ENCODE peak calls at places on chromosomes 11 and 22, in four cellular contexts. One of them, this sample, is unnamed.

GRCh38 chr11:64659417-64660144 is 63.4 kb downstream of the NRXN2 start:
- DNase-seq in HCT116: peak; percentile 81
- DNase-seq in HepG2: peak; percentile 39
- DNase-seq in K562: peak; percentile 83
- DNase-seq in this sample: peak; percentile 57

GRCh38 chr11:72848846-72849466 is 34.7 kb downstream of the ATG16L2 start:
- DNase-seq in HCT116: no peak
- DNase-seq in K562: peak; percentile 60
- DNase-seq in HepG2: peak; percentile 29
- DNase-seq in this sample: peak; percentile 18

GRCh38 chr11:14907411-14908213 is 15.6 kb upstream of the CYP2R1 start:
- DNase-seq in K562: peak; percentile 62
- DNase-seq in HepG2: peak; percentile 71
- DNase-seq in HCT116: no peak
- DNase-seq in this sample: no peak

GRCh38 chr11:613369-613968 is 2.3 kb downstream of the IRF7 start:
- DNase-seq in HepG2: no peak
- DNase-seq in HCT116: peak; percentile 59
- DNase-seq in K562: peak; percentile 93
- DNase-seq in this sample: no peak

GRCh38 chr11:10488581-10489443 is 33.7 kb downstream of the AMPD3 start:
- DNase-seq in HepG2: no peak
- DNase-seq in HCT116: no peak
- DNase-seq in K562: no peak
- DNase-seq in this sample: no peak

GRCh38 chr11:68146010-68146540 is 24.9 kb upstream of the CHKA start:
- DNase-seq in HepG2: peak; percentile 65
- DNase-seq in HCT116: no peak
- DNase-seq in K562: no peak
- DNase-seq in this sample: no peak

GRCh38 chr22:30720263-30720837 is 25.7 kb downstream of the OSBP2 start:
- DNase-seq in K562: no peak
- DNase-seq in HepG2: no peak
- DNase-seq in HCT116: no peak
- DNase-seq in this sample: no peak

GRCh38 chr11:58923300-58923788 is 15.9 kb upstream of the GLYATL1 start:
- DNase-seq in HepG2: peak; percentile 13
- DNase-seq in HCT116: peak; percentile 54
- DNase-seq in K562: peak; percentile 35
- DNase-seq in this sample: no peak

GRCh38 chr11:72578051-72578450 is 96.2 kb downstream of the PDE2A start:
- DNase-seq in HepG2: no peak
- DNase-seq in HCT116: no peak
- DNase-seq in K562: no peak
- DNase-seq in this sample: no peak

GRCh38 chr11:28366549-28367341 is 258.6 kb downstream of the METTL15 start:
- DNase-seq in K562: no peak
- DNase-seq in HepG2: no peak
- DNase-seq in HCT116: no peak
- DNase-seq in this sample: no peak

GRCh38 chr22:29011200-29011867 is 50.3 kb downstream of the C22orf31 start:
- DNase-seq in K562: no peak
- DNase-seq in HepG2: no peak
- DNase-seq in HCT116: no peak
- DNase-seq in this sample: no peak

GRCh38 chr11:10623797-10624761 is 55.6 kb upstream of the LYVE1 start:
- DNase-seq in HepG2: peak; percentile 37
- DNase-seq in K562: peak; percentile 62
- DNase-seq in HCT116: peak; percentile 43
- DNase-seq in this sample: peak; percentile 33

GRCh38 chr11:117946842-117947526 is 17.8 kb upstream of the TMPRSS13 start:
- DNase-seq in K562: peak; percentile 83
- DNase-seq in HCT116: peak; percentile 85
- DNase-seq in HepG2: peak; percentile 64
- DNase-seq in this sample: peak; percentile 82

GRCh38 chr11:134372961-134373360 is 39.1 kb downstream of the B3GAT1 start:
- DNase-seq in HepG2: no peak
- DNase-seq in K562: no peak
- DNase-seq in HCT116: no peak
- DNase-seq in this sample: no peak

GRCh38 chr22:27245056-27245455 is 556.5 kb downstream of the MN1 start:
- DNase-seq in HCT116: no peak
- DNase-seq in K562: no peak
- DNase-seq in HepG2: no peak
- DNase-seq in this sample: no peak

GRCh38 chr22:46292727-46293126 is 3.9 kb upstream of the GTSE1 start:
- DNase-seq in HepG2: no peak
- DNase-seq in K562: no peak
- DNase-seq in HCT116: no peak
- DNase-seq in this sample: no peak

GRCh38 chr11:61949169-61950034 is 749 bp upstream of the BEST1 start:
- DNase-seq in K562: peak; percentile 95
- DNase-seq in HepG2: peak; percentile 54
- DNase-seq in HCT116: peak; percentile 81
- DNase-seq in this sample: no peak

GRCh38 chr11:69635804-69636511 is 5.0 kb upstream of the CCND1 start:
- DNase-seq in HepG2: no peak
- DNase-seq in HCT116: no peak
- DNase-seq in K562: no peak
- DNase-seq in this sample: no peak

GRCh38 chr22:27801197-27801615 is 350 bp downstream of the MN1 start:
- DNase-seq in HCT116: no peak
- DNase-seq in K562: no peak
- DNase-seq in HepG2: no peak
- DNase-seq in this sample: no peak

DNA sequence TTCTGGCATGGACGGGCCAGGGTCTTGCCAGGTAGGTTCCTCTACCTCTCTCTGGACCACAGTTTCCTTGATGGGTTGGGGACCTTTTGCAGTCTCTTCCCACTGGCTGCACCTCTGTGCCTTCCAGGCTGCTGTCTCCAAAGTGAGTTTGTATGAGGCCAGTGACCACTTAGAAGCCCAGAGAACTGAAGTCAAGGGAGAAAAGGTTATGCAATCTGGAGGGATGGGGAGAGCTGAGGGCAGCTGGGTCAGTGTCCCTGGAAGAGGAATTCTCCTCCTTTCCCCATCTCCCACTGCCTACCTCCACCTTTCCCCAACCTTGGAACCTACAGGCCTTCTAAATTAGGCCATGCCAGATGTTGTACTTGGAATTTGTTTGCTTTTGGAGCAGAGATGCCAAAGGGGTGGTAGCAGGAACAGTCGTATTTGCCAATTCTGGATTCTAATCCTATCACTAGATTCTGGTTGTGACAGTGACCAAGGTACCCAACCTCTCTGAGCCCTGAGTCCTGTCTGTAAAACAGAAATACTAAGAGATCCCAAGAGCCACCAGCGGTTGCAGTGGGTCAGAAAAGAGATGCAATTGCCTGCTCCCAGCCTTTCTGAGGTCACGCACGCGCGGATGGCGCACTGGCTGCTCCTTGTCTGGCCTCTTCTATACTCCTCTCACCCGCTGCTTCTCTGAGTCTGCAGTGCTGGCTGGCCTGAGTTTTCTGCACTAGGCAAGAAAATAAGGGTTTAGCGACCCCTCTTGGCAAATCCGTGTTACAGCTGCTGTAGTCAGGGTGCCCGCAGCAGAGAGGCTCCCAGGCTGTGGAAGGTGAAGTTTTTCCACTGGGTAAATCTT is 10.7 kb upstream of the ACCSL start:
- DNase-seq in HCT116: peak; percentile 61
- DNase-seq in HepG2: peak; percentile 63
- DNase-seq in K562: peak; percentile 69
- DNase-seq in this sample: peak; percentile 22
- TF ChIP-seq TCF7L2 in HCT116: no peak
- TF ChIP-seq TCF7L2 in HepG2: no peak
- TF ChIP-seq TCF7L2 in K562: no peak
- TF ChIP-seq TCF7L2 in this sample: no peak

GRCh38 chr11:83115551-83115950 is 41.4 kb upstream of the PCF11 start:
- DNase-seq in K562: no peak
- DNase-seq in HepG2: peak; percentile 66
- DNase-seq in HCT116: no peak
- DNase-seq in this sample: no peak
- H3K4me3 ChIP-seq in K562: no peak overlapping the region
- H3K4me3 ChIP-seq in HepG2: peak overlapping the region; percentile 18
- H3K4me3 ChIP-seq in HCT116: no peak overlapping the region
- H3K4me3 ChIP-seq in this sample: no peak overlapping the region

DNA sequence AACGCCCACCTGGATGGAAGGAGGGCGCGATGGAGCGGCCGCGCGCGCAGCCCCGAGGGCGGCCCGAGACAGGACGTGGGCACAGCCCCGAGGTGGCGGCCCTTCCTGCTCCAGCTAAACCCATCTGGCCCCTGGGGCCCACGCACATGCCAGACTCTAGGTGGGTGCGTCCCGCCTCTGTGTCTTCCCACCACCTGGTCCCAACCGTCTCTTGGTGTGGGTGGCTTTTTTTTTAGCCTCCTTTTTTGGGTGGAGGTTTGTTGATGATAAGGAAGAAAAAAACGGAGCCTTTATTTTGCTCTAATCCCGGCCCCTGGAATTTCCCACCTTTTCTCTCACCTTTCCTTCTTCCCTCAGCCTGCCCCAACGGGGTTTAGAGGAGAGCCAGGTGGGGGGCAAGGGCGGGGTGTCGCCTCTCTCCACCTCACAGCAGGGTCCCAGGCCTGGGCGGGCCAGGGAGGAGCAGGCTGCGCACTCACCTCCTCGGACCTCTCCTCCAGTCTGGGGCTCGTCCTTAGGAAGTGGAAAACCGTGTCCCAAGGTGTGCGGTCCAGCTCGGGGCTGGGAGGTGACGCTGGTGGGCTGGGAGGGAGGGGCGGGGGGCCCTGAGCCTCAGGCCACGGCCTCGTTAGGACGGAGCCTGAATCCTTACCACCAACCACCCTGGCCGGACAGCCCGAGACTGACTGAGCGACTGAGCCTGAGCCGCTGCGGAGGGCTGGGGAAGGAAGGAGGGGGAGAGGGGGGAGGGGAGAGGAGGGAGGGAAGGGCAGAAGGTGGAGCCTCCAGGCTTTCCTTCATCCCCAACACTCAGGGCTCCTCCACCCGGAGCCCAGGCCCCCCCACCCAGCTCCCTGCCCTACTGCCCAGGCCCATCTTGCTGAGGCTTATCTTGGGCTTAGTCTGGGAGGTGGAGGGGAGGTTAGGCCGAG is at the start of gene SOX10:
- DNase-seq in HepG2: no peak
- DNase-seq in HCT116: no peak
- DNase-seq in K562: no peak
- DNase-seq in this sample: no peak
- TF ChIP-seq POLR2AphosphoS5 in HepG2: no peak
- TF ChIP-seq POLR2AphosphoS5 in HCT116: no peak
- TF ChIP-seq POLR2AphosphoS5 in K562: no peak
- TF ChIP-seq POLR2AphosphoS5 in this sample: no peak

GRCh38 chr22:37663521-37664140 is 5.1 kb downstream of the PDXP start:
- DNase-seq in HepG2: no peak
- DNase-seq in K562: no peak
- DNase-seq in HCT116: no peak
- DNase-seq in this sample: no peak
- TF ChIP-seq TCF7L2 in HepG2: no peak
- TF ChIP-seq TCF7L2 in K562: no peak
- TF ChIP-seq TCF7L2 in HCT116: no peak
- TF ChIP-seq TCF7L2 in this sample: no peak

DNA sequence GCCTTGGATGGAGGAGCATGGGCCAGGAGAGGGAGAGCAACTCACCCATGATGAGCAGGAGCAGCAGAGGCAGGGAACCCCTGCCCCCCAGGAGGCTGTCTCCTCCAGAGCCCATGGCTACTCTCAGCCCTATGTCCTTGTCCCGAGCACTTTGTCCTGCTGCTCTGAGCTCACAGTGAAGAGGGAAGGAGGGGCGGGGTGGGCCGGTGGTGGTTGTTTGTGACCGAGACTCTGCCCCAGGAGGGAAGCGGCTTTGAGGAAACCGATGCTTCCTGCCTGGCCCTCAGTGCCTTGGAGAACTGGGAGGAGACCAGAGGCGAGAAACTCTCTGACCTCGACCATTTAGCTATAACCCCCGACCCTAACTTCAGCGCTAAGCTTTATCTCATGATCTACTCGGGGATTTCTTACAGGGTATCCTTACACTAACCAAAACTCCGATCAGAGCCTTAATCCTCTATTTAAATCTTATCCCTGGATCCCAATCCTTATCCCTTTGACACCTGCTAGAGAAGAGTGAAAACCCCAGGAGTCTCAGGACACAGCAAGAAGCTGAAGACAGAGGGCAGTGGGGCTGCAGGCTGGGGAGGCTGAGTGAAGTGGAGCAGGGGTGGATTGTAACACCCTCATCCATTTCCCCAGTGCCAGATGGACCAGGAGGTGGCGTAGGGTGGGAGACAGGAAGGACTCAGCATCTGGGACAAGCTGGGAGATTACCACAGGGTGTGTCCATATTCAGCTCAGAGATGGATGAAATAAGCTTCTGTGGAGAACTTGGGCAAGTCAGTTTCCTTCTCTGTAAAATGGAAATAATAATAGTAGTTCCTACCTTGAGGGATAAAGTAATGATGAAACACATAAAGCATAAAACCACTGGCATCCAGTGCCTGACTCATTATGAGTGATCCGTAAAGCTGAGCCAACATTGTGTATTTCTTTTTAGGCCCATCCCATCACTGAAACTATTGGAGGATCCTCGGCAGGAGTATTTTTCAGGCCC is at the start of gene ROBO4:
- DNase-seq in HCT116: peak; percentile 22
- DNase-seq in K562: no peak
- DNase-seq in HepG2: peak; percentile 22
- DNase-seq in this sample: peak; percentile 57
- H3K4me3 ChIP-seq in HCT116: no peak within 1 kb of the TSS
- H3K4me3 ChIP-seq in K562: no peak within 1 kb of the TSS
- H3K4me3 ChIP-seq in HepG2: peak within 1 kb of the TSS; percentile 27
- H3K4me3 ChIP-seq in this sample: no peak within 1 kb of the TSS

GRCh38 chr11:12693485-12694181 is 19.4 kb downstream of the TEAD1 start:
- DNase-seq in HCT116: peak; percentile 96
- DNase-seq in K562: no peak
- DNase-seq in HepG2: peak; percentile 48
- DNase-seq in this sample: peak; percentile 93

GRCh38 chr11:12691473-12691872 is 17.3 kb downstream of the TEAD1 start:
- DNase-seq in HepG2: peak; percentile 56
- DNase-seq in K562: peak; percentile 45
- DNase-seq in HCT116: no peak
- DNase-seq in this sample: no peak

GRCh38 chr11:12694182-12694531 is 19.9 kb downstream of the TEAD1 start:
- DNase-seq in HCT116: no peak
- DNase-seq in HepG2: no peak
- DNase-seq in K562: no peak
- DNase-seq in this sample: no peak

GRCh38 chr11:12693075-12693473 is 18.9 kb downstream of the TEAD1 start:
- DNase-seq in HepG2: no peak
- DNase-seq in HCT116: no peak
- DNase-seq in K562: no peak
- DNase-seq in this sample: peak; percentile 39

GRCh38 chr11:12692238-12693074 is 18.2 kb downstream of the TEAD1 start:
- DNase-seq in K562: peak; percentile 56
- DNase-seq in HCT116: peak; percentile 60
- DNase-seq in HepG2: peak; percentile 94
- DNase-seq in this sample: peak; percentile 30
- TF ChIP-seq POLR2AphosphoS5 in K562: no peak
- TF ChIP-seq POLR2AphosphoS5 in HCT116: peak; percentile 49
- TF ChIP-seq POLR2AphosphoS5 in HepG2: peak; percentile 53
- TF ChIP-seq POLR2AphosphoS5 in this sample: no peak

This sample was measured in Panc1.